ENCODE peak calls at places on chromosomes 3 and 15, in six cellular contexts. One of them, this sample, is unnamed. For H3K4me1, the result is how much of the 10 kb centered on the place peaks cover.

GRCh38 chr3:138862924-138863775 is 28.4 kb upstream of the PIK3CB start:
- DNase-seq in aorta: no peak
- DNase-seq in Karpas-422: no peak
- DNase-seq in OCI-LY7: no peak
- DNase-seq in tibial artery: no peak
- DNase-seq in CD4-positive, CD25-positive, alpha-beta regulatory T cell: no peak
- DNase-seq in this sample: no peak

GRCh38 chr3:185823280-185824044 is 1.4 kb downstream of the IGF2BP2 start:
- DNase-seq in aorta: peak
- DNase-seq in Karpas-422: no peak
- DNase-seq in OCI-LY7: no peak
- DNase-seq in tibial artery: peak
- DNase-seq in CD4-positive, CD25-positive, alpha-beta regulatory T cell: no peak
- DNase-seq in this sample: no peak

GRCh38 chr3:131549340-131549739 is 46.6 kb upstream of the MRPL3 start:
- DNase-seq in aorta: no peak
- DNase-seq in Karpas-422: peak
- DNase-seq in OCI-LY7: no peak
- DNase-seq in tibial artery: no peak
- DNase-seq in CD4-positive, CD25-positive, alpha-beta regulatory T cell: no peak
- DNase-seq in this sample: no peak

GRCh38 chr3:36823806-36824205 is 59.5 kb upstream of the DCLK3 start:
- DNase-seq in aorta: no peak
- DNase-seq in Karpas-422: no peak
- DNase-seq in OCI-LY7: no peak
- DNase-seq in tibial artery: no peak
- DNase-seq in CD4-positive, CD25-positive, alpha-beta regulatory T cell: no peak
- DNase-seq in this sample: no peak

GRCh38 chr3:101689291-101689690 is 2.8 kb upstream of the RPL24 start:
- DNase-seq in aorta: no peak
- DNase-seq in Karpas-422: no peak
- DNase-seq in OCI-LY7: no peak
- DNase-seq in tibial artery: no peak
- DNase-seq in CD4-positive, CD25-positive, alpha-beta regulatory T cell: no peak
- DNase-seq in this sample: no peak

GRCh38 chr3:111667621-111668239 is 72.6 kb upstream of the ZBED2 start:
- DNase-seq in aorta: no peak
- DNase-seq in Karpas-422: peak
- DNase-seq in OCI-LY7: peak
- DNase-seq in tibial artery: peak
- DNase-seq in CD4-positive, CD25-positive, alpha-beta regulatory T cell: peak
- DNase-seq in this sample: peak

GRCh38 chr3:31911643-31912042 is 69.4 kb downstream of the OSBPL10 start:
- DNase-seq in aorta: no peak
- DNase-seq in Karpas-422: no peak
- DNase-seq in OCI-LY7: no peak
- DNase-seq in tibial artery: no peak
- DNase-seq in CD4-positive, CD25-positive, alpha-beta regulatory T cell: no peak
- DNase-seq in this sample: no peak

GRCh38 chr3:82999777-83000176 is 1238.3 kb upstream of the GBE1 start:
- DNase-seq in aorta: no peak
- DNase-seq in Karpas-422: no peak
- DNase-seq in OCI-LY7: no peak
- DNase-seq in tibial artery: no peak
- DNase-seq in CD4-positive, CD25-positive, alpha-beta regulatory T cell: no peak
- DNase-seq in this sample: no peak

GRCh38 chr3:128064962-128065361 is 12.7 kb downstream of the SEC61A1 start:
- DNase-seq in aorta: no peak
- DNase-seq in Karpas-422: no peak
- DNase-seq in OCI-LY7: no peak
- DNase-seq in tibial artery: no peak
- DNase-seq in CD4-positive, CD25-positive, alpha-beta regulatory T cell: no peak
- DNase-seq in this sample: no peak

GRCh38 chr3:141279074-141279945 is 47.7 kb downstream of the PXYLP1 start:
- DNase-seq in aorta: no peak
- DNase-seq in Karpas-422: peak
- DNase-seq in OCI-LY7: peak
- DNase-seq in tibial artery: no peak
- DNase-seq in CD4-positive, CD25-positive, alpha-beta regulatory T cell: no peak
- DNase-seq in this sample: peak

GRCh38 chr3:152176241-152176640 is 92.5 kb upstream of the MBNL1 start:
- DNase-seq in aorta: no peak
- DNase-seq in Karpas-422: no peak
- DNase-seq in OCI-LY7: no peak
- DNase-seq in tibial artery: no peak
- DNase-seq in CD4-positive, CD25-positive, alpha-beta regulatory T cell: no peak
- DNase-seq in this sample: no peak

GRCh38 chr3:139893264-139893962 is 41.6 kb upstream of the CLSTN2 start:
- DNase-seq in aorta: no peak
- DNase-seq in Karpas-422: no peak
- DNase-seq in OCI-LY7: no peak
- DNase-seq in tibial artery: no peak
- DNase-seq in CD4-positive, CD25-positive, alpha-beta regulatory T cell: no peak
- DNase-seq in this sample: no peak

GRCh38 chr3:32423956-32424558 is 32.4 kb downstream of the CMTM7 start:
- DNase-seq in aorta: no peak
- DNase-seq in Karpas-422: no peak
- DNase-seq in OCI-LY7: peak
- DNase-seq in tibial artery: no peak
- DNase-seq in CD4-positive, CD25-positive, alpha-beta regulatory T cell: peak
- DNase-seq in this sample: peak

GRCh38 chr15:29962404-29962803 is 120.4 kb upstream of the GOLGA8J start:
- DNase-seq in aorta: no peak
- DNase-seq in Karpas-422: no peak
- DNase-seq in OCI-LY7: no peak
- DNase-seq in tibial artery: no peak
- DNase-seq in CD4-positive, CD25-positive, alpha-beta regulatory T cell: no peak
- DNase-seq in this sample: no peak

GRCh38 chr3:78287085-78287484 is 1247.2 kb downstream of the ROBO2 start:
- DNase-seq in aorta: no peak
- DNase-seq in Karpas-422: no peak
- DNase-seq in OCI-LY7: no peak
- DNase-seq in tibial artery: no peak
- DNase-seq in CD4-positive, CD25-positive, alpha-beta regulatory T cell: no peak
- DNase-seq in this sample: no peak

GRCh38 chr3:16448691-16449090 is 64.8 kb downstream of the RFTN1 start:
- DNase-seq in aorta: peak
- DNase-seq in Karpas-422: peak
- DNase-seq in OCI-LY7: peak
- DNase-seq in tibial artery: peak
- DNase-seq in CD4-positive, CD25-positive, alpha-beta regulatory T cell: no peak
- DNase-seq in this sample: no peak

GRCh38 chr3:195003006-195003892 is 267.7 kb downstream of the XXYLT1 start:
- DNase-seq in aorta: no peak
- DNase-seq in Karpas-422: peak
- DNase-seq in OCI-LY7: no peak
- DNase-seq in tibial artery: peak
- DNase-seq in CD4-positive, CD25-positive, alpha-beta regulatory T cell: no peak
- DNase-seq in this sample: no peak

GRCh38 chr3:163033652-163034051 is 1537.0 kb downstream of the OTOL1 start:
- DNase-seq in aorta: no peak
- DNase-seq in Karpas-422: no peak
- DNase-seq in OCI-LY7: no peak
- DNase-seq in tibial artery: no peak
- DNase-seq in CD4-positive, CD25-positive, alpha-beta regulatory T cell: no peak
- DNase-seq in this sample: no peak

GRCh38 chr3:115670911-115671310 is 47.6 kb downstream of the GAP43 start:
- DNase-seq in aorta: no peak
- DNase-seq in Karpas-422: no peak
- DNase-seq in OCI-LY7: no peak
- DNase-seq in tibial artery: no peak
- DNase-seq in CD4-positive, CD25-positive, alpha-beta regulatory T cell: no peak
- DNase-seq in this sample: no peak
- H3K4me3 ChIP-seq in aorta: no peak
- H3K4me3 ChIP-seq in Karpas-422: no peak
- H3K4me3 ChIP-seq in OCI-LY7: no peak
- H3K4me3 ChIP-seq in tibial artery: no peak
- H3K4me3 ChIP-seq in CD4-positive, CD25-positive, alpha-beta regulatory T cell: no peak
- H3K4me3 ChIP-seq in this sample: no peak

DNA sequence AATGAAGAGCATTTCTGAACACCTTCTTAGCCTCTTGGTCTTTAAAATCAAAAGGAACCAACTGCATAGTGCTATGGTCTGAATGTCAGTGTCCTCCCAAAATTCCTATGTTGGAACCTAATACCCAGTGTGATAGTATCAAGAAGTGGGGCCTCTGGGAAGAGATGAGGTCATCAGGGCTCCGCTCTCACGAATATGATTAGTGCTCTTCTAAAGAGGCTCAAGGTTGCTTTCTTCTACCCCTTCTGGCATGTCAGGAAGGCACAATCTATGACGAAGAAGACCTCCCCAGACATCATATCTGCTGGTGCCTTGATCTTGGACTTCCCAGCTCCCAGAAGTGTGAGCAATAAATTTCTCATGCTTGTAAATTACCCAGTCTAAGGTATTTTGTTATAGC is 209.5 kb downstream of the MAGI1 start:
- DNase-seq in aorta: no peak
- DNase-seq in Karpas-422: no peak
- DNase-seq in OCI-LY7: no peak
- DNase-seq in tibial artery: no peak
- DNase-seq in CD4-positive, CD25-positive, alpha-beta regulatory T cell: no peak
- DNase-seq in this sample: no peak
- H3K4me1 ChIP-seq in aorta: under half
- H3K4me1 ChIP-seq in Karpas-422: under half
- H3K4me1 ChIP-seq in OCI-LY7: under half
- H3K4me1 ChIP-seq in tibial artery: under half
- H3K4me1 ChIP-seq in CD4-positive, CD25-positive, alpha-beta regulatory T cell: under half
- H3K4me1 ChIP-seq in this sample: under half

GRCh38 chr3:77039606-77040553 is at the start of gene ROBO2:
- DNase-seq in aorta: peak
- DNase-seq in Karpas-422: no peak
- DNase-seq in OCI-LY7: no peak
- DNase-seq in tibial artery: no peak
- DNase-seq in CD4-positive, CD25-positive, alpha-beta regulatory T cell: no peak
- DNase-seq in this sample: no peak
- H3K4me3 ChIP-seq in aorta: peak
- H3K4me3 ChIP-seq in Karpas-422: no peak
- H3K4me3 ChIP-seq in OCI-LY7: no peak
- H3K4me3 ChIP-seq in tibial artery: peak
- H3K4me3 ChIP-seq in CD4-positive, CD25-positive, alpha-beta regulatory T cell: no peak
- H3K4me3 ChIP-seq in this sample: no peak

GRCh38 chr15:41565702-41566101 is 6.7 kb downstream of the TYRO3 start:
- DNase-seq in aorta: no peak
- DNase-seq in Karpas-422: no peak
- DNase-seq in OCI-LY7: no peak
- DNase-seq in tibial artery: no peak
- DNase-seq in CD4-positive, CD25-positive, alpha-beta regulatory T cell: no peak
- DNase-seq in this sample: no peak
- H3K4me1 ChIP-seq in aorta: under half
- H3K4me1 ChIP-seq in Karpas-422: under half
- H3K4me1 ChIP-seq in OCI-LY7: under half
- H3K4me1 ChIP-seq in tibial artery: under half
- H3K4me1 ChIP-seq in CD4-positive, CD25-positive, alpha-beta regulatory T cell: under half
- H3K4me1 ChIP-seq in this sample: under half

DNA sequence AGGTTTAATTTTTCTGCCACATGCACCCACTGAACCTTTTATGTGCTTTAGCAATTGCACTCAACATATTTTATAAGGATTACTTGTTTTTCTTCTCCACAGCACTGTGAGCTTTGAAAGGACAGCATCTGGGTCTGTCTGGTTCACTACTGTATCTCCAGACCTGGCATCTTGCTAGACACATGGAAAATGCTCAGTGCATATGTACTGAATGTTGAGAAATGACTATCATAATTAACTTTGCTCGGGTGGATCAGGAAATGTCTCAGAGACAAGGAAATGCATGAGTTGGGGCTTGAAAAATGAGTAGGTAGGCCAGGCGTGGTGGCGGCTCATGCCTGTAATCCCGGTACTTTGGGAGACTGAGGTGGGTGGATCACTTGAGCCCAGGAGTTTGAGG is 40.2 kb downstream of the DOCK3 start:
- DNase-seq in aorta: no peak
- DNase-seq in Karpas-422: no peak
- DNase-seq in OCI-LY7: no peak
- DNase-seq in tibial artery: no peak
- DNase-seq in CD4-positive, CD25-positive, alpha-beta regulatory T cell: no peak
- DNase-seq in this sample: no peak
- H3K4me3 ChIP-seq in aorta: no peak
- H3K4me3 ChIP-seq in Karpas-422: no peak
- H3K4me3 ChIP-seq in OCI-LY7: no peak
- H3K4me3 ChIP-seq in tibial artery: no peak
- H3K4me3 ChIP-seq in CD4-positive, CD25-positive, alpha-beta regulatory T cell: no peak
- H3K4me3 ChIP-seq in this sample: no peak

DNA sequence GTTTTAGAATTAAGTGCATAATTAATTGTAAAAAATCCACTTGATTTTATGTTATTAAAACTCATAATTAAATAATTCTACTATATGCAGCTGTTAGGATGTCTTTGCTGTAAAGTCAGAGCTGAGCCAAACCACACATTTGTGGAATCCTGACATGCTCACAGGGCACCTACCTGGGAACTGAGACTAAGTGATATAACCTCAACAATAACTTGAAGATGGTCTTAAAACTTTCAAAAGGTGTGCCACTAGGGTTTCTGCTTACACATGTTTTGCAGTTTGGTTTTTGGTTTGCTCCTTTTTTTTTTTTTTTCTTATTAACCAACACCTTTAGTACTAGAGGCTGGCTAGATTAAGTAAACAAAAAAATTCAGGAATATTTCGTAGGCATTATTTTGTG is 549.8 kb downstream of the UNC13C start:
- DNase-seq in aorta: no peak
- DNase-seq in Karpas-422: no peak
- DNase-seq in OCI-LY7: no peak
- DNase-seq in tibial artery: no peak
- DNase-seq in CD4-positive, CD25-positive, alpha-beta regulatory T cell: no peak
- DNase-seq in this sample: no peak
- H3K4me1 ChIP-seq in aorta: under half
- H3K4me1 ChIP-seq in Karpas-422: under half
- H3K4me1 ChIP-seq in OCI-LY7: under half
- H3K4me1 ChIP-seq in tibial artery: under half
- H3K4me1 ChIP-seq in CD4-positive, CD25-positive, alpha-beta regulatory T cell: under half
- H3K4me1 ChIP-seq in this sample: under half

GRCh38 chr3:99418209-99418635 is 220.2 kb upstream of the COL8A1 start:
- DNase-seq in aorta: no peak
- DNase-seq in Karpas-422: no peak
- DNase-seq in OCI-LY7: no peak
- DNase-seq in tibial artery: no peak
- DNase-seq in CD4-positive, CD25-positive, alpha-beta regulatory T cell: no peak
- DNase-seq in this sample: no peak
- H3K4me3 ChIP-seq in aorta: no peak
- H3K4me3 ChIP-seq in Karpas-422: no peak
- H3K4me3 ChIP-seq in OCI-LY7: no peak
- H3K4me3 ChIP-seq in tibial artery: no peak
- H3K4me3 ChIP-seq in CD4-positive, CD25-positive, alpha-beta regulatory T cell: no peak
- H3K4me3 ChIP-seq in this sample: no peak

GRCh38 chr3:157117875-157118654 is 41.9 kb downstream of the CCNL1 start:
- DNase-seq in aorta: no peak
- DNase-seq in Karpas-422: no peak
- DNase-seq in OCI-LY7: no peak
- DNase-seq in tibial artery: no peak
- DNase-seq in CD4-positive, CD25-positive, alpha-beta regulatory T cell: no peak
- DNase-seq in this sample: no peak
- H3K4me1 ChIP-seq in aorta: under half
- H3K4me1 ChIP-seq in Karpas-422: under half
- H3K4me1 ChIP-seq in OCI-LY7: under half
- H3K4me1 ChIP-seq in tibial artery: under half
- H3K4me1 ChIP-seq in CD4-positive, CD25-positive, alpha-beta regulatory T cell: under half
- H3K4me1 ChIP-seq in this sample: under half

GRCh38 chr15:97522362-97522761 is 438.1 kb upstream of the ARRDC4 start:
- DNase-seq in aorta: no peak
- DNase-seq in Karpas-422: no peak
- DNase-seq in OCI-LY7: no peak
- DNase-seq in tibial artery: no peak
- DNase-seq in CD4-positive, CD25-positive, alpha-beta regulatory T cell: no peak
- DNase-seq in this sample: no peak
- H3K4me3 ChIP-seq in aorta: no peak
- H3K4me3 ChIP-seq in Karpas-422: no peak
- H3K4me3 ChIP-seq in OCI-LY7: no peak
- H3K4me3 ChIP-seq in tibial artery: no peak
- H3K4me3 ChIP-seq in CD4-positive, CD25-positive, alpha-beta regulatory T cell: no peak
- H3K4me3 ChIP-seq in this sample: no peak

This sample was measured in CD4-positive, alpha-beta memory T cell.